ENCODE peak calls at places on chromosomes 7 and 10, in four cellular contexts. S, K, M and Z are unnamed samples.

GRCh38 chr10:100807241-100808050 is 62.1 kb downstream of the PAX2 start:
- DNase-seq in M (no peak), K (no peak), S (no peak), Z (no peak)

GRCh38 chr7:55309040-55309991 is 55.8 kb upstream of the LANCL2 start:
- DNase-seq in M (no peak), S (no peak), K (no peak), Z (no peak)

GRCh38 chr7:141128506-141128905 is 54.6 kb downstream of the TMEM178B start:
- DNase-seq in S (no peak), K (no peak), M (no peak), Z (no peak)

GRCh38 chr10:33901166-33901565 is 566.7 kb upstream of the NRP1 start:
- DNase-seq in S (peak), M (peak), K (no peak), Z (peak)

GRCh38 chr10:72738476-72738875 is 46.5 kb downstream of the MCU start:
- DNase-seq in M (peak), K (no peak), S (no peak), Z (no peak)

GRCh38 chr10:8910314-8910713 is 855.8 kb downstream of the GATA3 start:
- DNase-seq in K (peak), M (no peak), S (no peak), Z (no peak)

GRCh38 chr7:134427896-134428295 is 31.0 kb downstream of the AKR1B1 start:
- DNase-seq in K (no peak), S (no peak), M (no peak), Z (no peak)

GRCh38 chr7:151238190-151238810 is 6.0 kb downstream of the CHPF2 start:
- DNase-seq in S (no peak), M (no peak), K (no peak), Z (no peak)

GRCh38 chr10:79342295-79342761 is 4.9 kb upstream of the PPIF start:
- DNase-seq in K (no peak), M (no peak), S (no peak), Z (no peak)

GRCh38 chr7:124550036-124550435 is 215.6 kb downstream of the GPR37 start:
- DNase-seq in S (peak), M (no peak), K (no peak), Z (no peak)

GRCh38 chr10:17075510-17075909 is 54.1 kb downstream of the CUBN start:
- DNase-seq in S (peak), M (peak), K (peak), Z (peak)

GRCh38 chr10:12191715-12192114 is 4.0 kb downstream of the NUDT5 start:
- DNase-seq in K (no peak), S (no peak), M (peak), Z (no peak)

GRCh38 chr7:86667732-86668131 is 24.0 kb downstream of the GRM3 start:
- DNase-seq in M (no peak), S (no peak), K (no peak), Z (no peak)

GRCh38 chr10:97744405-97745035 is 7.6 kb downstream of the ZFYVE27 start:
- DNase-seq in K (no peak), S (no peak), M (no peak), Z (no peak)

GRCh38 chr10:30988831-30989458 is 42.7 kb downstream of the ZNF438 start:
- DNase-seq in K (no peak), S (peak), M (peak), Z (no peak)

GRCh38 chr10:4661572-4662255 is 164.3 kb upstream of the AKR1E2 start:
- DNase-seq in M (no peak), K (peak), S (no peak), Z (no peak)

GRCh38 chr10:58919927-58920654 is 256.4 kb upstream of the PHYHIPL start:
- DNase-seq in M (peak), S (peak), K (no peak), Z (peak)

GRCh38 chr10:974038-974784 is 14.0 kb upstream of the GTPBP4 start:
- DNase-seq in S (no peak), K (no peak), M (no peak), Z (no peak)

GRCh38 chr7:123075838-123076462 is 80.5 kb upstream of the TAS2R16 start:
- DNase-seq in M (no peak), K (no peak), S (no peak), Z (no peak)

GRCh38 chr7:297611-298374 is 7.8 kb downstream of the FOXL3 start:
- DNase-seq in M (no peak), S (no peak), K (no peak), Z (no peak)

GRCh38 chr7:49774459-49775064 is 1.1 kb downstream of the VWC2 start:
- DNase-seq in K (no peak), S (no peak), M (no peak), Z (no peak)

GRCh38 chr7:27868117-27868516 is 128.2 kb downstream of the TAX1BP1 start:
- DNase-seq in M (peak), S (peak), K (no peak), Z (peak)

GRCh38 chr10:89003344-89003743 is 12.7 kb downstream of the FAS start:
- DNase-seq in S (peak), M (no peak), K (no peak), Z (no peak)

GRCh38 chr10:78454123-78454645 is 420.5 kb downstream of the RPS24 start:
- DNase-seq in K (no peak), M (no peak), S (peak), Z (no peak)

GRCh38 chr7:34612671-34613070 is 45.3 kb upstream of the NPSR1 start:
- DNase-seq in M (peak), K (no peak), S (no peak), Z (peak)

GRCh38 chr7:41777894-41778596 is 75.2 kb upstream of the INHBA start:
- DNase-seq in K (no peak), S (no peak), M (peak), Z (no peak)

GRCh38 chr7:69283421-69283820 is 314.9 kb upstream of the AUTS2 start:
- DNase-seq in S (no peak), M (no peak), K (no peak), Z (no peak)

GRCh38 chr7:604038-604883 is 84.6 kb upstream of the PDGFA start:
- DNase-seq in S (peak), K (peak), M (peak), Z (no peak)

GRCh38 chr7:107691713-107692112 is 31.1 kb downstream of the SLC26A4 start:
- DNase-seq in K (no peak), M (peak), S (peak), Z (no peak)

GRCh38 chr7:43469051-43469450 is 113.9 kb upstream of the STK17A start:
- DNase-seq in K (no peak), S (no peak), M (no peak), Z (no peak)

GRCh38 chr7:151590801-151591771 is 71.4 kb upstream of the RHEB start:
- DNase-seq in S (no peak), M (no peak), K (peak), Z (no peak)

GRCh38 chr10:71478173-71478572 is 81.5 kb downstream of the CDH23 start:
- DNase-seq in K (no peak), S (no peak), M (no peak), Z (no peak)

GRCh38 chr7:107505997-107506682 is 36.3 kb downstream of the GPR22 start:
- DNase-seq in S (peak), M (peak), K (no peak), Z (peak)

GRCh38 chr7:10475940-10476641 is 497.6 kb upstream of the PHF14 start:
- DNase-seq in M (no peak), K (no peak), S (no peak), Z (no peak)

DNA sequence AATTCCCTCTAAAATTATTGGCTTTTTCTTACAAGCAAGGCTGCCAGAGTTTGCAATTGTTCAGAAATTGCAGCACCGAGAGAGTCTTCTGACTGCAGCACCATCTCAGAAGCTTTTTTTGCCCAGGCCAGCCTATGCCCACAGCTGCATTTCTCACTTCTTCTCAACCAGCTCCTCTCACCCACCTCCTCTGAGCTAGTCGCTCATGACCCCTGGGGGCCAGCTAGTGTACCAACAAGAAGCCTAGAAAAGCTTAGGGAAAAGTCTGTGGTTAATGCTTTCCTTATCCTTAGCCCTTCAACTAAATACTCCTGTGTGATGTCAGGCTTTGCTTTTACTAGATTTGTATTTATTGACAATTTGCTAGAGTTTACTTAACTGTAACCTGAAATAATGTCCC is 264.9 kb downstream of the HTR7 start:
- DNase-seq in S (peak), M (peak), K (no peak), Z (peak)
- TF ChIP-seq CTCF in S (peak), M (peak), K (no peak), Z (peak)

DNA sequence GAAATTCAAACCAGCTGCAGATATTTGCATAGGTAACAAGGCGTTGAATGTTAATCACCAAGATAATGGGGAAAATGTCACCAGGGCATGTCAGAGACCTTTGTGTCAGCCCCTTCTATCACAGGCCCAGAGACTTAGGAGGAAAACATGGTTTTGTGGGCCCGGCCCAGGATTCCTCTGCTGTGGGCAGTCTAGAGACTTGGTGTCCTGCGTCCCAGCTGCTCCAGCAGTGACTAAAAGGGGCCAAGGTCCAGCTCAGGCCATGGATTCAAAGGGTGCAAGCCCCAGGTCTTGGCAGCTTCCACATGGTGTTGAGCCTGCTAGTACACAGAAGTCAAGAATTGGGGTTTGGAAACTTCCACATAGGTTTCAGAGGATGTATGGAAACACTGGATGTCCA is 147.5 kb upstream of the ZWINT start:
- DNase-seq in M (no peak), K (no peak), S (no peak), Z (no peak)
- H3K4me3 ChIP-seq in M (no peak), K (no peak), S (no peak), Z (no peak)

DNA sequence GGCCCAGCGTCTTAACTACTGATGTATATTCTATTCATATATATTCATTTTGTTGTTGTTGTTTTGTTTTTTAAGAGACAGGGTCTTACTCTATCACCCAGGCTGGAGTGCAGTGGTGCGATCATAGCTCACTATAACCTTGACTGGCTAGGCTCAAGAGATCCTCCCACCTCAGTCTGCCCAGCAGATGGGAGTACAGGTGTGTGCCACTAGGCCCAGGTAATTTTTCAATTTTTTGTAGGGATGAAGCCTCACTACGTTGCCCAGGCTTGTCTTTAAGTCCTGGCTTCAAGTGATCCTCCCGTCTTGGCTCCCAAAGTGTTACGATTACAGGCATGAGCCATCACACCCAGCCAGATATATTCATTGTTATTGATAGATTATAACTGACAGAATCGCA is 12.9 kb upstream of the STN1 start:
- DNase-seq in K (no peak), M (no peak), S (no peak), Z (no peak)
- TF ChIP-seq CTCF in K (no peak), M (no peak), S (no peak), Z (no peak)

GRCh38 chr7:157575777-157576176 is 239.0 kb downstream of the DNAJB6 start:
- DNase-seq in K (no peak), S (no peak), M (no peak), Z (no peak)
- H3K4me3 ChIP-seq in K (no peak), S (no peak), M (no peak), Z (no peak)

DNA sequence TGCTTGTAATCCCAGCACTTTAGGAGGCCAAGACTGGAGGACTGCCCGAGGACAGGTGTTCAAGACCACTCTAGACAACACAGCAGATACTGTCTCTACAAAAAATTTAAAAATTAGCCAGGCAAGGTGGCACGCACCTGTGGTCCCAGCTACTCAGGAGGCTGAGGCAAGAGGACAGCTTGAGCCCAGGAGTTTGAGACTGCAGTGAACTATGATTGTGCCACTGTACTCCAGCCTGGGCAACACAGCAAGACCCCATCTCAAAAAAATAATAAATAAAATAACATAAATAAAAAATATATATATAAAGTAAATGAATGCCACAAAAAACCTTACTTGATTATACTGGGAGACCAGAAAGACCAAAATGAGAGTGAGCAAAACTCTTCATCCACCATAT is 20.8 kb upstream of the PBLD start:
- DNase-seq in S (no peak), K (no peak), M (no peak), Z (no peak)
- TF ChIP-seq CTCF in S (no peak), K (no peak), M (no peak), Z (no peak)

GRCh38 chr7:111954056-111954455 is 252.1 kb downstream of the DOCK4 start:
- DNase-seq in K (no peak), M (no peak), S (no peak), Z (no peak)

GRCh38 chr7:111954474-111955311 is 251.5 kb downstream of the DOCK4 start:
- DNase-seq in S (no peak), M (no peak), K (no peak), Z (no peak)

GRCh38 chr7:111953611-111954010 is 252.6 kb downstream of the DOCK4 start:
- DNase-seq in S (no peak), M (peak), K (no peak), Z (peak)

DNA sequence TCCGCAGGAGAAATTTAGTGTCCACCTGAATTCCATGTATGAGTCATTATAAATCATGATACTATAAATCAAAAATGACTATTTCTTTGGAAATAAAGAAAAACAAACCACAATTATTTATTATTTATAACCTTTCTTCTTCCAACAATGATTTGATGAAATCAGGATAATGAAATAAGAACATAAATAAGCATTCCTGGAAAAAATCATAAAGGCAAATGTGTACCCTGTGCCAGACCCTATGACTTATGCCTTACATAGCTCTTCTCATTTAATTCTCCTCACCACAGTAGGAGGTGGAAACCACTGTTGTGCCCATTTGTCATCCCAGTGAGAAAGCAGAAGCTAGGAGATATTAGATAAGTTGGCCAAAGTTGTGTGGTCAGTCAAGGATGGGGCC is 255.2 kb downstream of the DOCK4 start:
- DNase-seq in S (no peak), M (no peak), K (no peak), Z (no peak)
- H3K4me3 ChIP-seq in S (no peak), M (no peak), K (no peak), Z (no peak)

GRCh38 chr7:2248984-2249694 is 7.1 kb downstream of the NUDT1 start:
- DNase-seq in M (peak), K (peak), S (peak), Z (peak)
- TF ChIP-seq CTCF in M (peak), K (no peak), S (peak), Z (no peak)

GRCh38 chr10:118209215-118209614 is 132.9 kb downstream of the FAM204A start:
- DNase-seq in S (no peak), M (no peak), K (no peak), Z (no peak)
- H3K4me3 ChIP-seq in S (no peak), M (no peak), K (no peak), Z (no peak)

GRCh38 chr7:57423768-57424167 is 26.2 kb upstream of the ZNF716 start:
- DNase-seq in K (no peak), S (no peak), M (no peak), Z (no peak)
- TF ChIP-seq CTCF in K (no peak), S (no peak), M (no peak), Z (no peak)

DNA sequence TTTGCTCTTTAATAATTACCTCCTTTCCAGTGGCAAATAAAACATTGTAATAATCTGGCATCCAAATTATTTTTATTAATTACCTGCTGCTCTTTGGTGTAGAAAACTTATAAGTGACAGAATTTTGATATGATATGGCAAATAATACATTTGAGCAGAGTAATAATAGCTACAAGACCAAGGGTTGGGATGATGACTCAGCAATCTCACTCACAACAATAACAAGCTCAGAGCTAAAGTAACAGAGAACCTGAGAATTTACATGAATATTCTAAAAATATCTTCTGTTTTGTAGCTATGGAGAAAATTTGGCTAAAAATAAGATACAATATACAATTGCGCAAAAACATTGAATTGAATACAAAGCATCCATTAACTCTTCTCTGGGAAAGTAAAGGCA is 480.8 kb upstream of the COBL start:
- DNase-seq in M (no peak), K (no peak), S (no peak), Z (no peak)
- H3K4me3 ChIP-seq in M (no peak), K (no peak), S (no peak), Z (no peak)